ENCODE peak calls at places on chromosome 14, in nine cellular contexts. X, C, I, M, E, K, U, G and F are unnamed samples.

GRCh38 chr14:50026396-50026795 is 90.0 kb downstream of the VCPKMT start:
- DNase-seq in X (no peak), C (no peak), I (no peak), M (no peak), E (no peak), K (no peak), U (peak), G (no peak), F (no peak)

GRCh38 chr14:63011609-63012008 is 33.6 kb downstream of the KCNH5 start:
- DNase-seq in X (no peak), C (no peak), I (no peak), M (no peak), E (no peak), K (peak), U (peak), G (no peak), F (no peak)

GRCh38 chr14:36430662-36431084 is 89.4 kb downstream of the NKX2-1 start:
- DNase-seq in X (no peak), C (no peak), I (no peak), M (no peak), E (no peak), K (no peak), U (no peak), G (no peak), F (no peak)

GRCh38 chr14:33062476-33062875 is 123.8 kb downstream of the NPAS3 start:
- DNase-seq in X (no peak), C (no peak), I (no peak), M (no peak), E (no peak), K (peak), U (no peak), G (no peak), F (no peak)

GRCh38 chr14:68777644-68778043 is 15.2 kb downstream of the ZFP36L1 start:
- DNase-seq in X (no peak), C (no peak), I (no peak), M (no peak), E (no peak), K (no peak), U (no peak), G (no peak), F (no peak)

GRCh38 chr14:75514673-75515630 is 7.3 kb upstream of the BATF start:
- DNase-seq in X (no peak), C (peak), I (peak), M (peak), E (no peak), K (peak), U (no peak), G (peak), F (no peak)

GRCh38 chr14:33791971-33792370 is 158.9 kb downstream of the EGLN3 start:
- DNase-seq in X (no peak), C (no peak), I (no peak), M (no peak), E (no peak), K (no peak), U (no peak), G (no peak), F (no peak)

GRCh38 chr14:85921241-85921640 is 391.3 kb downstream of the FLRT2 start:
- DNase-seq in X (no peak), C (no peak), I (no peak), M (no peak), E (no peak), K (no peak), U (no peak), G (no peak), F (no peak)

GRCh38 chr14:74618078-74618952 is 6.3 kb upstream of the LTBP2 start:
- DNase-seq in X (peak), C (no peak), I (no peak), M (no peak), E (no peak), K (peak), U (peak), G (peak), F (no peak)

GRCh38 chr14:76908834-76909233 is 82.6 kb downstream of the LRRC74A start:
- DNase-seq in X (peak), C (no peak), I (no peak), M (no peak), E (no peak), K (no peak), U (no peak), G (no peak), F (no peak)

GRCh38 chr14:93184391-93185332 is at the start of the genes LYSET and MOAP1:
- DNase-seq in X (peak), C (peak), I (peak), M (peak), E (peak), K (peak), U (peak), G (peak), F (peak)

GRCh38 chr14:90235179-90235976 is 21.0 kb upstream of the PSMC1 start:
- DNase-seq in X (peak), C (peak), I (peak), M (peak), E (peak), K (peak), U (peak), G (peak), F (peak)

GRCh38 chr14:30158299-30158698 is 230.7 kb upstream of the PRKD1 start:
- DNase-seq in X (no peak), C (no peak), I (no peak), M (no peak), E (no peak), K (no peak), U (no peak), G (no peak), F (no peak)

GRCh38 chr14:100281286-100282082 is 24.8 kb downstream of the SLC25A29 start:
- DNase-seq in X (no peak), C (peak), I (no peak), M (no peak), E (no peak), K (peak), U (no peak), G (no peak), F (no peak)

GRCh38 chr14:94176808-94177207 is 2.7 kb downstream of the PPP4R4 start:
- DNase-seq in X (no peak), C (no peak), I (no peak), M (no peak), E (no peak), K (no peak), U (no peak), G (no peak), F (no peak)

GRCh38 chr14:105165134-105165704 is 3.4 kb downstream of the JAG2 start:
- DNase-seq in X (no peak), C (no peak), I (no peak), M (no peak), E (no peak), K (no peak), U (no peak), G (no peak), F (peak)

GRCh38 chr14:100657780-100658513 is 68.7 kb upstream of the DLK1 start:
- DNase-seq in X (no peak), C (no peak), I (no peak), M (no peak), E (no peak), K (no peak), U (no peak), G (no peak), F (no peak)

GRCh38 chr14:54564799-54565235 is 2.1 kb upstream of the SAMD4A start:
- DNase-seq in X (peak), C (no peak), I (peak), M (no peak), E (no peak), K (peak), U (peak), G (peak), F (peak)

GRCh38 chr14:105335735-105336476 is 21.4 kb downstream of the PACS2 start:
- DNase-seq in X (no peak), C (peak), I (no peak), M (peak), E (no peak), K (no peak), U (no peak), G (no peak), F (no peak)

GRCh38 chr14:99687284-99688209 is 3.4 kb downstream of the CYP46A1 start:
- DNase-seq in X (no peak), C (peak), I (no peak), M (no peak), E (no peak), K (peak), U (no peak), G (no peak), F (no peak)

GRCh38 chr14:105930572-105930971 is 404.2 kb downstream of the TMEM121 start:
- DNase-seq in X (no peak), C (peak), I (no peak), M (no peak), E (no peak), K (no peak), U (no peak), G (no peak), F (no peak)

GRCh38 chr14:99562848-99563748 is 40.9 kb downstream of the CCDC85C start:
- DNase-seq in X (peak), C (peak), I (peak), M (peak), E (peak), K (peak), U (peak), G (no peak), F (peak)

GRCh38 chr14:93788557-93789365 is 476 bp upstream of the PRIMA1 start:
- DNase-seq in X (peak), C (peak), I (peak), M (peak), E (peak), K (peak), U (no peak), G (peak), F (peak)

GRCh38 chr14:103164786-103165185 is 41.5 kb downstream of the TNFAIP2 start:
- DNase-seq in X (no peak), C (no peak), I (no peak), M (no peak), E (no peak), K (no peak), U (no peak), G (no peak), F (no peak)

GRCh38 chr14:60722836-60723217 is 1.3 kb downstream of the SIX4 start:
- DNase-seq in X (peak), C (peak), I (peak), M (peak), E (peak), K (no peak), U (no peak), G (peak), F (no peak)

GRCh38 chr14:64732066-64732465 is 27.8 kb downstream of the PLEKHG3 start:
- DNase-seq in X (no peak), C (peak), I (no peak), M (no peak), E (no peak), K (no peak), U (no peak), G (no peak), F (no peak)

GRCh38 chr14:77800814-77801213 is 905 bp downstream of the ADCK1 start:
- DNase-seq in X (no peak), C (no peak), I (no peak), M (no peak), E (no peak), K (no peak), U (no peak), G (no peak), F (no peak)

GRCh38 chr14:68664225-68664681 is 128.6 kb downstream of the ZFP36L1 start:
- DNase-seq in X (no peak), C (no peak), I (no peak), M (no peak), E (no peak), K (no peak), U (no peak), G (peak), F (no peak)

GRCh38 chr14:58227096-58227819 is 17.4 kb upstream of the PSMA3 start:
- DNase-seq in X (no peak), C (no peak), I (no peak), M (no peak), E (no peak), K (no peak), U (no peak), G (no peak), F (no peak)

GRCh38 chr14:94699831-94700230 is 70.1 kb downstream of the GSC start:
- DNase-seq in X (no peak), C (no peak), I (no peak), M (no peak), E (no peak), K (no peak), U (no peak), G (no peak), F (no peak)

GRCh38 chr14:103096387-103096786 is 1.9 kb downstream of the EXOC3L4 start:
- DNase-seq in X (no peak), C (no peak), I (no peak), M (no peak), E (no peak), K (no peak), U (no peak), G (no peak), F (no peak)

GRCh38 chr14:90168425-90169105 is 87.8 kb upstream of the PSMC1 start:
- DNase-seq in X (no peak), C (no peak), I (peak), M (no peak), E (no peak), K (peak), U (peak), G (peak), F (no peak)

GRCh38 chr14:51304428-51304827 is 64.4 kb downstream of the TMX1 start:
- DNase-seq in X (peak), C (no peak), I (no peak), M (no peak), E (no peak), K (peak), U (peak), G (peak), F (no peak)

GRCh38 chr14:104694475-104694950 is 5.1 kb downstream of the INF2 start:
- DNase-seq in X (no peak), C (no peak), I (no peak), M (peak), E (peak), K (no peak), U (no peak), G (no peak), F (no peak)

GRCh38 chr14:60349663-60350365 is 100.8 kb downstream of the PPM1A start:
- DNase-seq in X (peak), C (no peak), I (peak), M (no peak), E (peak), K (peak), U (peak), G (peak), F (no peak)